ENCODE peak calls at places on chromosomes 11 and 22, in four cellular contexts. S is iPS DF 19.7, G is PC-3, R is anterior cingulate cortex. D is an unnamed sample.

GRCh38 chr11:75246673-75247350 is 6.2 kb downstream of the TPBGL start:
- DNase-seq in S (no peak), G (no peak), R (no peak), D (no peak)

GRCh38 chr11:79264284-79264683 is 176.5 kb downstream of the TENM4 start:
- DNase-seq in S (no peak), G (no peak), R (no peak), D (no peak)

GRCh38 chr11:10743354-10744035 is 7.6 kb upstream of the CTR9 start:
- DNase-seq in S (no peak), G (no peak), R (no peak), D (no peak)

GRCh38 chr11:75189911-75190310 is 39.0 kb downstream of the SLCO2B1 start:
- DNase-seq in S (no peak), G (no peak), R (no peak), D (no peak)

GRCh38 chr22:38176170-38176741 is 5.4 kb downstream of the PLA2G6 start:
- DNase-seq in S (no peak), G (no peak), R (no peak), D (peak; percentile 71)

GRCh38 chr11:61695917-61696316 is 15.7 kb downstream of the DAGLA start:
- DNase-seq in S (no peak), G (peak; percentile 93), R (peak; percentile 60), D (peak; percentile 73)

GRCh38 chr11:76700177-76701100 is 29.9 kb upstream of the LRRC32 start:
- DNase-seq in S (no peak), G (peak; percentile 61), R (no peak), D (peak; percentile 92)

GRCh38 chr11:43576834-43577521 is 103.6 kb upstream of the HSD17B12 start:
- DNase-seq in S (no peak), G (peak; percentile 48), R (peak; percentile 49), D (peak; percentile 53)

GRCh38 chr22:49670610-49671330 is 156.9 kb downstream of the BRD1 start:
- DNase-seq in S (no peak), G (no peak), R (no peak), D (no peak)

GRCh38 chr11:60360621-60361020 is 17.7 kb upstream of the MS4A7 start:
- DNase-seq in S (no peak), G (no peak), R (no peak), D (no peak)

GRCh38 chr22:39349967-39350802 is at the start of gene SYNGR1:
- DNase-seq in S (no peak), G (no peak), R (no peak), D (peak; percentile 45)

GRCh38 chr11:34653851-34654490 is 33.1 kb downstream of the EHF start:
- DNase-seq in S (no peak), G (peak; percentile 97), R (no peak), D (peak; percentile 94)

GRCh38 chr22:20131593-20131855 is at the start of gene ZDHHC8:
- DNase-seq in S (no peak), G (no peak), R (peak; percentile 44), D (no peak)

GRCh38 chr11:11993814-11994213 is 14.6 kb downstream of the DKK3 start:
- DNase-seq in S (no peak), G (peak; percentile 90), R (peak; percentile 37), D (peak; percentile 68)

GRCh38 chr11:112212710-112213109 is 13.5 kb upstream of the PTS start:
- DNase-seq in S (no peak), G (peak; percentile 30), R (no peak), D (peak; percentile 65)

GRCh38 chr11:128424867-128425285 is 162.5 kb downstream of the ETS1 start:
- DNase-seq in S (no peak), G (no peak), R (no peak), D (no peak)

GRCh38 chr22:37501176-37501609 is 15.0 kb upstream of the MFNG start:
- DNase-seq in S (no peak), G (no peak), R (no peak), D (peak; percentile 32)

GRCh38 chr11:45930951-45931563 is 8.6 kb downstream of the LARGE2 start:
- DNase-seq in S (no peak), G (no peak), R (no peak), D (peak; percentile 21)

GRCh38 chr22:49971232-49972162 is 10.9 kb downstream of the PIM3 start:
- DNase-seq in S (no peak), G (peak; percentile 49), R (peak; percentile 56), D (peak; percentile 90)

GRCh38 chr11:9876331-9876730 is 212.5 kb downstream of the SWAP70 start:
- DNase-seq in S (no peak), G (no peak), R (no peak), D (no peak)

GRCh38 chr11:109071712-109072524 is 350.1 kb upstream of the C11orf87 start:
- DNase-seq in S (no peak), G (peak; percentile 50), R (no peak), D (peak; percentile 30)

GRCh38 chr22:32050678-32051515 is 7.8 kb downstream of the SLC5A1 start:
- DNase-seq in S (peak; percentile 30), G (peak; percentile 88), R (no peak), D (peak; percentile 82)

GRCh38 chr11:134686418-134686817 is 274.4 kb upstream of the B3GAT1 start:
- DNase-seq in S (peak; percentile 9), G (no peak), R (no peak), D (no peak)

GRCh38 chr11:67452141-67452952 is at the start of gene GPR152:
- DNase-seq in S (no peak), G (no peak), R (no peak), D (peak; percentile 34)

GRCh38 chr22:42673898-42674390 is 24.8 kb upstream of the CYB5R3 start:
- DNase-seq in S (no peak), G (no peak), R (no peak), D (no peak)

GRCh38 chr22:26002456-26002855 is 166.8 kb upstream of the SEZ6L start:
- DNase-seq in S (no peak), G (no peak), R (no peak), D (no peak)

GRCh38 chr11:44592125-44592643 is 26.7 kb downstream of the CD82 start:
- DNase-seq in S (no peak), G (no peak), R (no peak), D (no peak)

GRCh38 chr11:86519064-86519911 is 144.6 kb downstream of the CCDC81 start:
- DNase-seq in S (no peak), G (no peak), R (no peak), D (peak; percentile 5)

GRCh38 chr11:45082744-45083543 is 63.5 kb upstream of the PRDM11 start:
- DNase-seq in S (peak; percentile 25), G (no peak), R (peak; percentile 34), D (no peak)

GRCh38 chr11:3109921-3110706 is 52.9 kb upstream of the CARS1 start:
- DNase-seq in S (peak; percentile 68), G (peak; percentile 61), R (no peak), D (peak; percentile 40)

GRCh38 chr11:1089738-1090599 is 15.3 kb downstream of the MUC2 start:
- DNase-seq in S (no peak), G (no peak), R (no peak), D (no peak)

D was measured in adrenal gland.